ENCODE peak calls at places on chromosome 21, in ten cellular contexts. One of them, this sample, is unnamed. For H3K27me3, H3K4me1 and H3K9me3, the result is how much of the 10 kb centered on the place peaks cover.

GRCh38 chr21:32270748-32271147 is 8.1 kb downstream of the MIS18A start:
- DNase-seq in CD4-positive, CD25-positive, alpha-beta regulatory T cell: no peak
- DNase-seq in cardiac muscle cell: no peak
- DNase-seq in BE2C: no peak
- DNase-seq in SJSA1: no peak
- DNase-seq in aorta: no peak
- DNase-seq in thoracic aorta: no peak
- DNase-seq in fibroblast of lung: no peak
- DNase-seq in lower lobe of right lung: no peak
- DNase-seq in HAP-1: no peak
- DNase-seq in this sample: no peak

GRCh38 chr21:28196981-28197380 is 795.7 kb downstream of the LTN1 start:
- DNase-seq in aorta: no peak
- DNase-seq in HAP-1: no peak
- DNase-seq in CD4-positive, CD25-positive, alpha-beta regulatory T cell: no peak
- DNase-seq in lower lobe of right lung: no peak
- DNase-seq in BE2C: no peak
- DNase-seq in fibroblast of lung: no peak
- DNase-seq in cardiac muscle cell: no peak
- DNase-seq in SJSA1: no peak
- DNase-seq in thoracic aorta: no peak
- DNase-seq in this sample: peak

GRCh38 chr21:24290151-24290833 is 1317.0 kb downstream of the MRPL39 start:
- DNase-seq in cardiac muscle cell: no peak
- DNase-seq in CD4-positive, CD25-positive, alpha-beta regulatory T cell: no peak
- DNase-seq in fibroblast of lung: no peak
- DNase-seq in lower lobe of right lung: no peak
- DNase-seq in HAP-1: no peak
- DNase-seq in BE2C: no peak
- DNase-seq in aorta: no peak
- DNase-seq in SJSA1: no peak
- DNase-seq in thoracic aorta: no peak
- DNase-seq in this sample: no peak

GRCh38 chr21:46437511-46437910 is 21.2 kb upstream of the DIP2A start:
- DNase-seq in SJSA1: no peak
- DNase-seq in BE2C: no peak
- DNase-seq in fibroblast of lung: no peak
- DNase-seq in aorta: no peak
- DNase-seq in HAP-1: no peak
- DNase-seq in lower lobe of right lung: peak
- DNase-seq in CD4-positive, CD25-positive, alpha-beta regulatory T cell: no peak
- DNase-seq in thoracic aorta: no peak
- DNase-seq in cardiac muscle cell: no peak
- DNase-seq in this sample: no peak

GRCh38 chr21:23837564-23837963 is 1769.7 kb downstream of the MRPL39 start:
- DNase-seq in HAP-1: no peak
- DNase-seq in thoracic aorta: no peak
- DNase-seq in aorta: no peak
- DNase-seq in lower lobe of right lung: no peak
- DNase-seq in cardiac muscle cell: no peak
- DNase-seq in BE2C: no peak
- DNase-seq in CD4-positive, CD25-positive, alpha-beta regulatory T cell: no peak
- DNase-seq in fibroblast of lung: no peak
- DNase-seq in SJSA1: no peak
- DNase-seq in this sample: no peak

GRCh38 chr21:39217356-39218081 is 34.3 kb upstream of the PSMG1 start:
- DNase-seq in lower lobe of right lung: no peak
- DNase-seq in fibroblast of lung: no peak
- DNase-seq in SJSA1: no peak
- DNase-seq in aorta: no peak
- DNase-seq in CD4-positive, CD25-positive, alpha-beta regulatory T cell: no peak
- DNase-seq in HAP-1: no peak
- DNase-seq in BE2C: no peak
- DNase-seq in cardiac muscle cell: no peak
- DNase-seq in thoracic aorta: no peak
- DNase-seq in this sample: no peak

GRCh38 chr21:20250337-20250736 is 747.9 kb upstream of the NCAM2 start:
- DNase-seq in fibroblast of lung: no peak
- DNase-seq in CD4-positive, CD25-positive, alpha-beta regulatory T cell: no peak
- DNase-seq in BE2C: no peak
- DNase-seq in HAP-1: no peak
- DNase-seq in lower lobe of right lung: no peak
- DNase-seq in SJSA1: no peak
- DNase-seq in aorta: no peak
- DNase-seq in thoracic aorta: no peak
- DNase-seq in cardiac muscle cell: no peak
- DNase-seq in this sample: no peak

GRCh38 chr21:32192291-32192690 is 86.6 kb downstream of the MIS18A start:
- DNase-seq in lower lobe of right lung: no peak
- DNase-seq in SJSA1: no peak
- DNase-seq in aorta: no peak
- DNase-seq in fibroblast of lung: no peak
- DNase-seq in HAP-1: no peak
- DNase-seq in cardiac muscle cell: no peak
- DNase-seq in thoracic aorta: no peak
- DNase-seq in BE2C: no peak
- DNase-seq in CD4-positive, CD25-positive, alpha-beta regulatory T cell: no peak
- DNase-seq in this sample: no peak

GRCh38 chr21:45997205-45997494 is 15.6 kb downstream of the COL6A1 start:
- DNase-seq in BE2C: no peak
- DNase-seq in cardiac muscle cell: no peak
- DNase-seq in thoracic aorta: no peak
- DNase-seq in lower lobe of right lung: peak
- DNase-seq in HAP-1: no peak
- DNase-seq in SJSA1: no peak
- DNase-seq in aorta: no peak
- DNase-seq in fibroblast of lung: no peak
- DNase-seq in CD4-positive, CD25-positive, alpha-beta regulatory T cell: no peak
- DNase-seq in this sample: no peak

GRCh38 chr21:46127239-46128105 is 27.9 kb downstream of the FTCD start:
- DNase-seq in HAP-1: no peak
- DNase-seq in cardiac muscle cell: no peak
- DNase-seq in CD4-positive, CD25-positive, alpha-beta regulatory T cell: no peak
- DNase-seq in fibroblast of lung: no peak
- DNase-seq in SJSA1: no peak
- DNase-seq in BE2C: no peak
- DNase-seq in thoracic aorta: no peak
- DNase-seq in aorta: peak
- DNase-seq in lower lobe of right lung: peak
- DNase-seq in this sample: peak

GRCh38 chr21:35349378-35350080 is 300.4 kb upstream of the RUNX1 start:
- DNase-seq in aorta: no peak
- DNase-seq in lower lobe of right lung: no peak
- DNase-seq in SJSA1: peak
- DNase-seq in cardiac muscle cell: no peak
- DNase-seq in fibroblast of lung: peak
- DNase-seq in HAP-1: no peak
- DNase-seq in BE2C: no peak
- DNase-seq in thoracic aorta: no peak
- DNase-seq in CD4-positive, CD25-positive, alpha-beta regulatory T cell: no peak
- DNase-seq in this sample: no peak

GRCh38 chr21:43585924-43586411 is 73.3 kb downstream of the HSF2BP start:
- DNase-seq in SJSA1: peak
- DNase-seq in aorta: no peak
- DNase-seq in HAP-1: peak
- DNase-seq in thoracic aorta: peak
- DNase-seq in lower lobe of right lung: no peak
- DNase-seq in cardiac muscle cell: peak
- DNase-seq in CD4-positive, CD25-positive, alpha-beta regulatory T cell: no peak
- DNase-seq in BE2C: no peak
- DNase-seq in fibroblast of lung: peak
- DNase-seq in this sample: no peak

GRCh38 chr21:29655577-29655976 is 284.2 kb downstream of the GRIK1 start:
- DNase-seq in lower lobe of right lung: no peak
- DNase-seq in BE2C: no peak
- DNase-seq in CD4-positive, CD25-positive, alpha-beta regulatory T cell: no peak
- DNase-seq in aorta: no peak
- DNase-seq in cardiac muscle cell: no peak
- DNase-seq in SJSA1: no peak
- DNase-seq in HAP-1: no peak
- DNase-seq in thoracic aorta: no peak
- DNase-seq in fibroblast of lung: no peak
- DNase-seq in this sample: no peak

GRCh38 chr21:29657228-29657989 is 282.4 kb downstream of the GRIK1 start:
- DNase-seq in fibroblast of lung: no peak
- DNase-seq in CD4-positive, CD25-positive, alpha-beta regulatory T cell: no peak
- DNase-seq in SJSA1: no peak
- DNase-seq in cardiac muscle cell: no peak
- DNase-seq in lower lobe of right lung: no peak
- DNase-seq in BE2C: no peak
- DNase-seq in HAP-1: no peak
- DNase-seq in aorta: no peak
- DNase-seq in thoracic aorta: no peak
- DNase-seq in this sample: no peak

GRCh38 chr21:29654855-29655254 is 284.9 kb downstream of the GRIK1 start:
- DNase-seq in HAP-1: no peak
- DNase-seq in aorta: no peak
- DNase-seq in SJSA1: no peak
- DNase-seq in fibroblast of lung: no peak
- DNase-seq in BE2C: no peak
- DNase-seq in CD4-positive, CD25-positive, alpha-beta regulatory T cell: no peak
- DNase-seq in thoracic aorta: no peak
- DNase-seq in lower lobe of right lung: no peak
- DNase-seq in cardiac muscle cell: no peak
- DNase-seq in this sample: no peak

GRCh38 chr21:29658177-29658933 is 281.4 kb downstream of the GRIK1 start:
- DNase-seq in thoracic aorta: no peak
- DNase-seq in BE2C: no peak
- DNase-seq in SJSA1: no peak
- DNase-seq in HAP-1: no peak
- DNase-seq in CD4-positive, CD25-positive, alpha-beta regulatory T cell: no peak
- DNase-seq in cardiac muscle cell: no peak
- DNase-seq in fibroblast of lung: no peak
- DNase-seq in lower lobe of right lung: no peak
- DNase-seq in aorta: no peak
- DNase-seq in this sample: no peak

DNA sequence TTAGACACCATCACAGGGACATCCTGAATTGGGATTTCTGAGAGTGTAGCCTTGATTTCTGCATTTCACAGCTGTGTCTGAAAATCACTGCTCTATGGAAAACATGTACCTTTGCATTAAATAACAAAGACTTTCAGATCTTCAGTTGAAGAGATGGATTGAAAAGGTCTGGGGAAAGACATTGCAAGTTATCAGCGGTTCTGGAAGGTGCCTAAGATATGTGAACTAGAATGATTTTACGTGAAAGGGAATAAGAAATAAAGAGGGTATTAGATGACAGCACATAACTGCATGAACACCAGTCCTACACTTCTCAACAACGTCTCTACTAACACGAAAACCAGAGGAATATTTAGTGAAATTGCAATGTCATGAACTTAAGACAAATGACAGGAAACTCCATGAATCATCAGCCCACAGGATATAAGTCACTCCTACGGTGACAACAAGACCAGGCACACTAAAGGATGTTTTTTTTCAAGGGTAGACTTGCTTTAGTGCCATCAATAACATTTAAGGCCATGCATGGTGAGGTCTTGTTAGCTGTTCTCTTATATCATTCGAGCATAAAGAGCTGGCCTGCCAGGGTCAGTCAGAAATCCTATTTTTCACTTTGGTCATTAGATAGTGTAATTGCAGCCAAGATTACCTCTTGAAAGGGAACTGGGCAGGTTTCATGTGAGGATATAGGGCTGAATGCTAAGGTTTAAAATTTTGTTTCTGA is 283.1 kb downstream of the GRIK1 start:
- DNase-seq in BE2C: no peak
- DNase-seq in HAP-1: no peak
- DNase-seq in lower lobe of right lung: no peak
- DNase-seq in CD4-positive, CD25-positive, alpha-beta regulatory T cell: no peak
- DNase-seq in SJSA1: peak
- DNase-seq in fibroblast of lung: peak
- DNase-seq in aorta: no peak
- DNase-seq in thoracic aorta: no peak
- DNase-seq in cardiac muscle cell: no peak
- DNase-seq in this sample: no peak
- H3K27me3 ChIP-seq in BE2C: under half
- H3K27me3 ChIP-seq in HAP-1: under half
- H3K27me3 ChIP-seq in lower lobe of right lung: under half
- H3K27me3 ChIP-seq in CD4-positive, CD25-positive, alpha-beta regulatory T cell: under half
- H3K27me3 ChIP-seq in SJSA1: under half
- H3K27me3 ChIP-seq in fibroblast of lung: under half
- H3K27me3 ChIP-seq in aorta: under half
- H3K27me3 ChIP-seq in thoracic aorta: under half
- H3K27me3 ChIP-seq in cardiac muscle cell: under half
- H3K27me3 ChIP-seq in this sample: under half

GRCh38 chr21:44900559-44901251 is 20.0 kb downstream of the ITGB2 start:
- DNase-seq in thoracic aorta: no peak
- DNase-seq in SJSA1: no peak
- DNase-seq in aorta: peak
- DNase-seq in cardiac muscle cell: no peak
- DNase-seq in fibroblast of lung: no peak
- DNase-seq in lower lobe of right lung: peak
- DNase-seq in HAP-1: no peak
- DNase-seq in BE2C: peak
- DNase-seq in CD4-positive, CD25-positive, alpha-beta regulatory T cell: no peak
- DNase-seq in this sample: peak
- H3K4me1 ChIP-seq in thoracic aorta: under half
- H3K4me1 ChIP-seq in SJSA1: under half
- H3K4me1 ChIP-seq in aorta: under half
- H3K4me1 ChIP-seq in cardiac muscle cell: under half
- H3K4me1 ChIP-seq in fibroblast of lung: under half
- H3K4me1 ChIP-seq in lower lobe of right lung: under half
- H3K4me1 ChIP-seq in HAP-1: under half
- H3K4me1 ChIP-seq in BE2C: under half
- H3K4me1 ChIP-seq in CD4-positive, CD25-positive, alpha-beta regulatory T cell: under half
- H3K4me1 ChIP-seq in this sample: under half

GRCh38 chr21:44738621-44739020 is 27.2 kb upstream of the TSPEAR start:
- DNase-seq in CD4-positive, CD25-positive, alpha-beta regulatory T cell: no peak
- DNase-seq in thoracic aorta: no peak
- DNase-seq in lower lobe of right lung: no peak
- DNase-seq in HAP-1: no peak
- DNase-seq in BE2C: no peak
- DNase-seq in fibroblast of lung: no peak
- DNase-seq in aorta: peak
- DNase-seq in cardiac muscle cell: no peak
- DNase-seq in SJSA1: no peak
- DNase-seq in this sample: no peak
- H3K9me3 ChIP-seq in CD4-positive, CD25-positive, alpha-beta regulatory T cell: under half
- H3K9me3 ChIP-seq in thoracic aorta: under half
- H3K9me3 ChIP-seq in lower lobe of right lung: under half
- H3K9me3 ChIP-seq in HAP-1: under half
- H3K9me3 ChIP-seq in BE2C: under half
- H3K9me3 ChIP-seq in fibroblast of lung: under half
- H3K9me3 ChIP-seq in aorta: under half
- H3K9me3 ChIP-seq in cardiac muscle cell: under half
- H3K9me3 ChIP-seq in SJSA1: under half
- H3K9me3 ChIP-seq in this sample: under half

DNA sequence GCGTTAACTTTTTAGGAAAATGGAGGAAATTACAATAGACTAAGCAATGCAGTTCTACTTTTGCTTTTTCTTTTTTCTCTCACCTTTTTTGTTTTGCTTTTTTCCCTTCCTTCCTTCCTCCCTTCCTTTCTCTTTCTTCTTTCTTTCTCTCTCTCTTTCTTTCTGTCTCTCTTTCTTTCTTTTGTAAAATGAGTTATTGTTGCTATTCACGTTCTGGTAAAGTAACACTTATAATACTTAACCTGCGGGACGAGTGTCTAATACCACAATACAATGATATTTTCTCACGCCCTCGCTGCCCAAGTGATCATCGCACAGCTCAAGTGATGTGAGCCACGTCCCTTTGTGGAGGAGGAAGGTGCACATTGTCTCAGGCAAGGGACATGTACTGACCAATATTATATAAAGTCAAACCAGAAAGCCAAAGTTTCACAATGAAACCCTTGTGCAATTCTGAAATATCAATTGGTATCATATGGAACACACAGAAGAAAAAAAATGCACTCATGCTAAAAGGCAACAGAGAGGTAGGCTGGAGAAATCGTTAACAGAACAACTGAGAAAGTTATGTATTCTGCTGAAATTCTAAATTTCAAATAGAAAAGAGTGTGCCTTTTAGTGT is 1.7 kb downstream of the JAM2 start:
- DNase-seq in cardiac muscle cell: no peak
- DNase-seq in aorta: no peak
- DNase-seq in HAP-1: no peak
- DNase-seq in lower lobe of right lung: no peak
- DNase-seq in thoracic aorta: no peak
- DNase-seq in CD4-positive, CD25-positive, alpha-beta regulatory T cell: no peak
- DNase-seq in fibroblast of lung: no peak
- DNase-seq in SJSA1: no peak
- DNase-seq in BE2C: no peak
- DNase-seq in this sample: no peak
- H3K27me3 ChIP-seq in cardiac muscle cell: half or more
- H3K27me3 ChIP-seq in aorta: under half
- H3K27me3 ChIP-seq in HAP-1: under half
- H3K27me3 ChIP-seq in lower lobe of right lung: under half
- H3K27me3 ChIP-seq in thoracic aorta: under half
- H3K27me3 ChIP-seq in CD4-positive, CD25-positive, alpha-beta regulatory T cell: under half
- H3K27me3 ChIP-seq in fibroblast of lung: under half
- H3K27me3 ChIP-seq in SJSA1: under half
- H3K27me3 ChIP-seq in BE2C: under half
- H3K27me3 ChIP-seq in this sample: under half